ENCODE peak calls at places on chromosomes 12 and 14, in five cellular contexts. E, M, B, G and C are unnamed samples. For H3K4me1 and H3K27me3, the result is how much of the 10 kb centered on the place peaks cover.

GRCh38 chr12:2958432-2959193 is 584 bp upstream of the TEAD4 start:
- DNase-seq in E (peak), M (peak), B (peak), G (peak), C (peak)

GRCh38 chr12:47747596-47748506 is 10.8 kb downstream of the RAPGEF3 start:
- DNase-seq in E (no peak), M (no peak), B (no peak), G (peak), C (no peak)

GRCh38 chr14:69631509-69631908 is 20.1 kb downstream of the SUSD6 start:
- DNase-seq in E (no peak), M (no peak), B (no peak), G (no peak), C (no peak)

GRCh38 chr12:1917172-1918070 is 1.0 kb downstream of the CACNA2D4 start:
- DNase-seq in E (peak), M (no peak), B (no peak), G (no peak), C (peak)

GRCh38 chr12:113889076-113889475 is 77.0 kb downstream of the RBM19 start:
- DNase-seq in E (no peak), M (peak), B (peak), G (no peak), C (no peak)

GRCh38 chr14:100612879-100613455 is 25.8 kb upstream of the BEGAIN start:
- DNase-seq in E (peak), M (no peak), B (no peak), G (peak), C (no peak)

GRCh38 chr14:56487090-56487667 is 92.4 kb upstream of the TMEM260 start:
- DNase-seq in E (no peak), M (peak), B (peak), G (no peak), C (no peak)

GRCh38 chr14:24920265-24921080 is 129.5 kb downstream of the STXBP6 start:
- DNase-seq in E (no peak), M (no peak), B (no peak), G (no peak), C (no peak)

GRCh38 chr14:105933238-105933637 is 406.9 kb downstream of the TMEM121 start:
- DNase-seq in E (no peak), M (no peak), B (no peak), G (no peak), C (no peak)

GRCh38 chr12:26853303-26854027 is 20.5 kb upstream of the ITPR2 start:
- DNase-seq in E (peak), M (peak), B (peak), G (no peak), C (peak)

GRCh38 chr12:122399592-122400373 is 22.7 kb downstream of the CLIP1 start:
- DNase-seq in E (peak), M (peak), B (peak), G (no peak), C (peak)

GRCh38 chr12:121905746-121906145 is 12.6 kb upstream of the CFAP251 start:
- DNase-seq in E (no peak), M (peak), B (no peak), G (no peak), C (no peak)

GRCh38 chr12:53036802-53037201 is 13.1 kb upstream of the TNS2 start:
- DNase-seq in E (no peak), M (no peak), B (no peak), G (no peak), C (no peak)

GRCh38 chr14:64324461-64325255 is 30.5 kb upstream of the ESR2 start:
- DNase-seq in E (no peak), M (no peak), B (no peak), G (no peak), C (no peak)

GRCh38 chr12:100266802-100267602 is at the start of the genes DEPDC4 and SCYL2:
- DNase-seq in E (peak), M (peak), B (peak), G (peak), C (peak)

GRCh38 chr14:64995291-64995690 is 8.6 kb downstream of the FNTB start:
- DNase-seq in E (no peak), M (no peak), B (no peak), G (no peak), C (no peak)

GRCh38 chr12:106760184-106760531 is 14.3 kb upstream of the RIC8B start:
- DNase-seq in E (no peak), M (no peak), B (peak), G (no peak), C (peak)

GRCh38 chr12:2582631-2583616 is 211.8 kb upstream of the FKBP4 start:
- DNase-seq in E (peak), M (peak), B (peak), G (no peak), C (peak)

GRCh38 chr14:68819260-68819691 is 26.4 kb upstream of the ZFP36L1 start:
- DNase-seq in E (no peak), M (peak), B (peak), G (peak), C (no peak)

GRCh38 chr12:27244680-27245005 is 557 bp downstream of the STK38L start:
- DNase-seq in E (no peak), M (peak), B (no peak), G (no peak), C (no peak)

GRCh38 chr12:114414031-114414865 is 8.3 kb upstream of the TBX5 start:
- DNase-seq in E (no peak), M (no peak), B (peak), G (no peak), C (no peak)

GRCh38 chr14:63881926-63882325 is 29.1 kb downstream of the SYNE2 start:
- DNase-seq in E (no peak), M (no peak), B (no peak), G (no peak), C (no peak)

GRCh38 chr14:37545174-37545573 is 49.9 kb downstream of the FOXA1 start:
- DNase-seq in E (no peak), M (peak), B (no peak), G (no peak), C (no peak)

GRCh38 chr12:132591107-132591935 is 19.1 kb downstream of the LRCOL1 start:
- DNase-seq in E (no peak), M (no peak), B (no peak), G (no peak), C (no peak)

GRCh38 chr12:106675651-106676435 is 93.0 kb downstream of the RFX4 start:
- DNase-seq in E (no peak), M (no peak), B (no peak), G (no peak), C (no peak)

GRCh38 chr14:97709552-97709951 is 912.4 kb downstream of the VRK1 start:
- DNase-seq in E (no peak), M (no peak), B (no peak), G (no peak), C (no peak)
- H3K4me1 ChIP-seq in E (under half), M (under half), B (under half), G (under half), C (under half)

GRCh38 chr12:89769483-89769818 is 60.8 kb upstream of the ATP2B1 start:
- DNase-seq in E (no peak), M (no peak), B (peak), G (no peak), C (no peak)
- TF ChIP-seq CTCF in E (no peak), M (no peak), B (peak), G (no peak), C (no peak)

GRCh38 chr12:257521-258321 is 4.9 kb downstream of the SLC6A13 start:
- DNase-seq in E (no peak), M (no peak), B (no peak), G (no peak), C (no peak)

GRCh38 chr12:254912-255311 is 7.7 kb downstream of the SLC6A13 start:
- DNase-seq in E (no peak), M (no peak), B (no peak), G (no peak), C (no peak)

GRCh38 chr12:254039-254438 is 8.6 kb downstream of the SLC6A13 start:
- DNase-seq in E (no peak), M (no peak), B (peak), G (no peak), C (no peak)

GRCh38 chr12:256225-256624 is 6.4 kb downstream of the SLC6A13 start:
- DNase-seq in E (no peak), M (no peak), B (no peak), G (no peak), C (no peak)

DNA sequence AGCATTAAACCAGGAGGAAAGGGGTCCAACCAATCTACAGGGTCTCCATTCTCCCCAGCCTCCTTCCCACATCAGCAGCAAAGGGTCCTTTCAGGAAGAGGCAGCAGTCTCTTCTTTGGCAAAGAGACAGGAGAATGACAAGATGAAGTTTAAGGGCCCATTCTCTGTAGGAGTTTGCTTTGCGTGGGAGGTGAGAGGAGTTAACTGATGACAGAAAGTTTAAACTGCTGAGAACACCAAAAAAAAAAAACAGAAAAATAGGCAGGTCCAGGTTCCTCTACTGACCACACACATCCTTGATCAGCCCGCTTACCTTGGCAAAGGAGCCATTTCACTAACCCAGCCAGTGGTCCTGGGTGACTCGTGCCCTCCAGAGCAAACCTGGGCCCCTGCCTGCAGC is 5.7 kb downstream of the SLC6A13 start:
- DNase-seq in E (no peak), M (no peak), B (no peak), G (no peak), C (no peak)
- H3K27me3 ChIP-seq in E (under half), M (under half), B (under half), G (under half), C (under half)

GRCh38 chr14:58298477-58298879 is at the start of gene ARID4A:
- DNase-seq in E (peak), M (no peak), B (no peak), G (no peak), C (peak)

GRCh38 chr14:58297412-58297761 is 968 bp upstream of the ARID4A start:
- DNase-seq in E (peak), M (no peak), B (peak), G (no peak), C (peak)

GRCh38 chr14:58299665-58300202 is 1.4 kb downstream of the ARID4A start:
- DNase-seq in E (peak), M (peak), B (peak), G (no peak), C (no peak)

GRCh38 chr14:58297762-58298476 is 436 bp upstream of the ARID4A start:
- DNase-seq in E (peak), M (peak), B (peak), G (peak), C (peak)

DNA sequence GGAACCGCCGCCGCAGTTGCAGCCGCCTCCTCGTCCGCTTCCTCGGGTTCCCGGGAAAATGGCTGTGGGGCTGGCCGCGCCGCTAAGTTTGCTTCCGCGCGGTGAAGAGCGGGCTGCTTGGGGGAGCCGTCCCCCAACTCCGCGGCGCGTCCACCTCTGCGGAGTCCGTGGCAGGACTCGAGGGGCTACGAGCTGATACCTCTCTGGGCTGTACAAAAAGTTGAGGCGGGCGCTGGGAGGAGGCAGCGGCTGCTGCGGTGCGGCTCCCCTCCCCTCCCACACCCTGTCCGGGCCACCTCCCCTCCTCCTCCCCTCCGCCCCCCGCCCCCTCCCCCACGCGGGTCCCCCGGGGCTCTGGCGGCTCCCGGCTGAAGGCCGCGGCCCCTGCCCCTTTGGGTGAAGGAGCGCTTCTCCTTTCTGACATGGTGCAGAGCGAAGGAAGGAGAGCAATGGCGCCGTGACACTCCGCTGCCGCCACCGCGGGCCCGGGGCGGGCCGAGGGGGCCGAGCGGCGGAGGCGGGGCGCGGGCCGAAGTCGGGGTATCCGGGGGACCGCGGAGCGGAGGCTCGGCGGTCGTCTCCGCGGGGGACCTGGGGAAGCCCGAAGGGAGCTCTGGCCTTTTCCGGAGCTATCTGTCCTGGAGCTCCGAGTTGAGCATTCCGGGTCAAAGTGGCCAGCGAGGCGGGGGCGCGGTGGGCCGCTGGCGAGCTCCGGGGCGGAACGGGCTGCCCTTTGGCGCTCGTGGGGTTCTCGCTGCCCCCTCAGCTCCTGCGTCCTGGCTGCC is 717 bp downstream of the ARID4A start:
- DNase-seq in E (peak), M (no peak), B (peak), G (no peak), C (peak)
- H3K4me1 ChIP-seq in E (under half), M (under half), B (under half), G (under half), C (under half)

GRCh38 chr12:94299846-94300245 is 151.5 kb downstream of the PLXNC1 start:
- DNase-seq in E (no peak), M (no peak), B (no peak), G (no peak), C (no peak)
- TF ChIP-seq CTCF in E (no peak), M (no peak), B (no peak), G (no peak), C (no peak)

GRCh38 chr12:107844312-107844921 is 69.9 kb downstream of the ASCL4 start:
- DNase-seq in E (no peak), M (no peak), B (peak), G (no peak), C (no peak)

GRCh38 chr12:107845226-107845979 is 70.9 kb downstream of the ASCL4 start:
- DNase-seq in E (no peak), M (no peak), B (peak), G (no peak), C (no peak)

GRCh38 chr12:107843351-107844311 is 69.1 kb downstream of the ASCL4 start:
- DNase-seq in E (no peak), M (no peak), B (peak), G (no peak), C (no peak)

GRCh38 chr12:107845980-107846659 is 71.6 kb downstream of the ASCL4 start:
- DNase-seq in E (no peak), M (peak), B (no peak), G (no peak), C (no peak)

DNA sequence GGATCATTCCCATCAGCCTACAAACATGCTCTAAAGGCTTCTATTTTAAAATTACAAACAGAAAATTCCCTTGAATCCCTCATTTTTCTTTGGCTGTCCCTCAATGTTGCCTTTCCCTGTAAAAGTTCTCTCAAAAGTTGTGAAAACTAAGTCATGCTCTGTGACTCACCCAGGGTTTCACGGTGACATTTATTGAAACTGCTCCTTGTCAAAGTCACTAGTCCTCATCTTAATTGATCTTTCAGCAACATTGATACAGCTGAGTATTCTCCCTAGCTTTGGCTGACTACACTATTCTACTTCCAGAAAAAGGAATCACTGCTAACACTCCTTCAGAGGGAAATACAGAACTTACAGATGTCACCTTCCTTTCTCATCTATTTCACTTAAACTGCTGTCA is 65.7 kb downstream of the ASCL4 start:
- DNase-seq in E (no peak), M (no peak), B (no peak), G (no peak), C (no peak)
- H3K27me3 ChIP-seq in E (under half), M (under half), B (half or more), G (half or more), C (half or more)

GRCh38 chr12:104299842-104300481 is 3.6 kb upstream of the EID3 start:
- DNase-seq in E (no peak), M (no peak), B (peak), G (no peak), C (no peak)
- H3K4me1 ChIP-seq in E (under half), M (under half), B (under half), G (under half), C (half or more)

GRCh38 chr14:35215110-35215872 is 76.9 kb upstream of the PSMA6 start:
- DNase-seq in E (no peak), M (peak), B (peak), G (no peak), C (no peak)
- TF ChIP-seq CTCF in E (peak), M (peak), B (peak), G (peak), C (peak)

GRCh38 chr12:5944053-5944452 is 1.0 kb downstream of the ANO2 start:
- DNase-seq in E (no peak), M (no peak), B (no peak), G (no peak), C (no peak)
- H3K27me3 ChIP-seq in E (under half), M (under half), B (under half), G (half or more), C (under half)